ENCODE peak calls at places on chromosomes 1 and 21, in five cellular contexts. A is Calu3, V is fibroblast of mammary gland, G is fibroblast of lung, R is T-helper 22 cell. L is an unnamed sample.

GRCh38 chr1:52520149-52520548 is 32.7 kb downstream of the TUT4 start:
- DNase-seq in G (peak), V (peak), A (no peak), R (no peak), L (no peak)

GRCh38 chr1:21022279-21023040 is 154.2 kb downstream of the EIF4G3 start:
- DNase-seq in V (peak), R (no peak), G (peak), A (peak), L (peak)

GRCh38 chr1:230509281-230509977 is 83.3 kb upstream of the PGBD5 start:
- DNase-seq in G (peak), V (peak), R (no peak), A (peak), L (no peak)

GRCh38 chr1:202710070-202711025 is at the start of gene SYT2:
- DNase-seq in R (no peak), A (peak), G (peak), V (no peak), L (no peak)

GRCh38 chr1:108886292-108886691 is 9.5 kb downstream of the GPSM2 start:
- DNase-seq in R (no peak), V (no peak), A (no peak), G (no peak), L (no peak)

GRCh38 chr1:30957560-30958222 is 49.1 kb upstream of the SDC3 start:
- DNase-seq in G (no peak), V (no peak), A (no peak), R (no peak), L (no peak)

GRCh38 chr1:55088413-55088812 is 49.1 kb downstream of the PCSK9 start:
- DNase-seq in A (no peak), G (no peak), V (no peak), R (no peak), L (no peak)

GRCh38 chr1:205488074-205488723 is 16.3 kb upstream of the CDK18 start:
- DNase-seq in A (peak), V (peak), R (no peak), G (peak), L (peak)

GRCh38 chr1:155000475-155000724 is 2.2 kb upstream of the ZBTB7B start:
- DNase-seq in A (no peak), G (no peak), V (no peak), R (no peak), L (peak)

GRCh38 chr1:207070811-207071210 is 17.7 kb downstream of the PFKFB2 start:
- DNase-seq in V (no peak), A (no peak), G (no peak), R (no peak), L (no peak)

GRCh38 chr1:175922254-175922881 is 179.0 kb upstream of the TNR start:
- DNase-seq in G (no peak), R (no peak), A (no peak), V (no peak), L (no peak)

GRCh38 chr21:43609501-43610340 is 49.6 kb downstream of the HSF2BP start:
- DNase-seq in G (peak), R (no peak), V (peak), A (peak), L (peak)

GRCh38 chr1:200274121-200274520 is 135.7 kb downstream of the ZNF281 start:
- DNase-seq in A (no peak), R (no peak), G (no peak), V (no peak), L (no peak)

GRCh38 chr1:3004285-3005205 is 16.7 kb upstream of the ACTRT2 start:
- DNase-seq in A (no peak), R (no peak), V (no peak), G (no peak), L (peak)

GRCh38 chr1:196114193-196114592 is 494.0 kb downstream of the KCNT2 start:
- DNase-seq in V (peak), R (no peak), G (peak), A (no peak), L (no peak)

GRCh38 chr1:3640113-3640932 is 9.6 kb downstream of the WRAP73 start:
- DNase-seq in R (no peak), A (no peak), G (no peak), V (no peak), L (no peak)